ENCODE peak calls at places on chromosome 21, in five cellular contexts. One of them, this sample, is unnamed.

GRCh38 chr21:23101111-23101510 is 2102.9 kb downstream of the NCAM2 start:
- DNase-seq in IMR-90: no peak
- DNase-seq in neuronal stem cell: no peak
- DNase-seq in trophoblast cell: no peak
- DNase-seq in H1: no peak
- DNase-seq in this sample: no peak

GRCh38 chr21:16837319-16837718 is 675.5 kb upstream of the CXADR start:
- DNase-seq in IMR-90: peak
- DNase-seq in neuronal stem cell: no peak
- DNase-seq in trophoblast cell: no peak
- DNase-seq in H1: no peak
- DNase-seq in this sample: no peak

GRCh38 chr21:27359141-27359540 is 392.3 kb upstream of the ADAMTS5 start:
- DNase-seq in IMR-90: peak
- DNase-seq in neuronal stem cell: no peak
- DNase-seq in trophoblast cell: no peak
- DNase-seq in H1: no peak
- DNase-seq in this sample: peak

GRCh38 chr21:17370263-17370662 is 142.6 kb upstream of the CXADR start:
- DNase-seq in IMR-90: no peak
- DNase-seq in neuronal stem cell: no peak
- DNase-seq in trophoblast cell: no peak
- DNase-seq in H1: no peak
- DNase-seq in this sample: no peak

GRCh38 chr21:32329331-32329730 is 30.7 kb downstream of the MRAP start:
- DNase-seq in IMR-90: peak
- DNase-seq in neuronal stem cell: no peak
- DNase-seq in trophoblast cell: no peak
- DNase-seq in H1: no peak
- DNase-seq in this sample: peak

GRCh38 chr21:44057960-44058651 is 46.0 kb downstream of the TRAPPC10 start:
- DNase-seq in IMR-90: peak
- DNase-seq in neuronal stem cell: no peak
- DNase-seq in trophoblast cell: no peak
- DNase-seq in H1: no peak
- DNase-seq in this sample: no peak

GRCh38 chr21:25331286-25331685 is 276.0 kb downstream of the MRPL39 start:
- DNase-seq in IMR-90: no peak
- DNase-seq in neuronal stem cell: no peak
- DNase-seq in trophoblast cell: no peak
- DNase-seq in H1: no peak
- DNase-seq in this sample: no peak

GRCh38 chr21:32705139-32705538 is 22.7 kb downstream of the SYNJ1 start:
- DNase-seq in IMR-90: peak
- DNase-seq in neuronal stem cell: no peak
- DNase-seq in trophoblast cell: peak
- DNase-seq in H1: no peak
- DNase-seq in this sample: no peak

GRCh38 chr21:27802816-27803475 is 836.1 kb upstream of the ADAMTS5 start:
- DNase-seq in IMR-90: peak
- DNase-seq in neuronal stem cell: peak
- DNase-seq in trophoblast cell: no peak
- DNase-seq in H1: peak
- DNase-seq in this sample: no peak

GRCh38 chr21:35635261-35635660 is 425.1 kb downstream of the SETD4 start:
- DNase-seq in IMR-90: peak
- DNase-seq in neuronal stem cell: no peak
- DNase-seq in trophoblast cell: peak
- DNase-seq in H1: no peak
- DNase-seq in this sample: peak

GRCh38 chr21:35512321-35512720 is 463.2 kb upstream of the RUNX1 start:
- DNase-seq in IMR-90: peak
- DNase-seq in neuronal stem cell: no peak
- DNase-seq in trophoblast cell: no peak
- DNase-seq in H1: no peak
- DNase-seq in this sample: peak

GRCh38 chr21:27275294-27275927 is 308.5 kb upstream of the ADAMTS5 start:
- DNase-seq in IMR-90: peak
- DNase-seq in neuronal stem cell: no peak
- DNase-seq in trophoblast cell: no peak
- DNase-seq in H1: no peak
- DNase-seq in this sample: peak

GRCh38 chr21:44649701-44650100 is 3.5 kb downstream of the KRTAP10-11 start:
- DNase-seq in IMR-90: no peak
- DNase-seq in neuronal stem cell: no peak
- DNase-seq in trophoblast cell: no peak
- DNase-seq in H1: no peak
- DNase-seq in this sample: no peak

GRCh38 chr21:14115646-14116045 is 95.1 kb downstream of the LIPI start:
- DNase-seq in IMR-90: no peak
- DNase-seq in neuronal stem cell: no peak
- DNase-seq in trophoblast cell: no peak
- DNase-seq in H1: no peak
- DNase-seq in this sample: no peak

GRCh38 chr21:27429612-27430361 is 462.9 kb upstream of the ADAMTS5 start:
- DNase-seq in IMR-90: peak
- DNase-seq in neuronal stem cell: no peak
- DNase-seq in trophoblast cell: no peak
- DNase-seq in H1: no peak
- DNase-seq in this sample: peak

GRCh38 chr21:37453350-37453749 is 86.8 kb downstream of the DYRK1A start:
- DNase-seq in IMR-90: no peak
- DNase-seq in neuronal stem cell: no peak
- DNase-seq in trophoblast cell: no peak
- DNase-seq in H1: no peak
- DNase-seq in this sample: no peak

GRCh38 chr21:31731802-31732537 is at the start of gene SCAF4:
- DNase-seq in IMR-90: peak
- DNase-seq in neuronal stem cell: peak
- DNase-seq in trophoblast cell: peak
- DNase-seq in H1: peak
- DNase-seq in this sample: peak

GRCh38 chr21:35716886-35717285 is 343.4 kb downstream of the SETD4 start:
- DNase-seq in IMR-90: no peak
- DNase-seq in neuronal stem cell: no peak
- DNase-seq in trophoblast cell: no peak
- DNase-seq in H1: no peak
- DNase-seq in this sample: no peak

GRCh38 chr21:32137266-32137665 is 141.6 kb downstream of the MIS18A start:
- DNase-seq in IMR-90: no peak
- DNase-seq in neuronal stem cell: no peak
- DNase-seq in trophoblast cell: no peak
- DNase-seq in H1: peak
- DNase-seq in this sample: no peak

DNA sequence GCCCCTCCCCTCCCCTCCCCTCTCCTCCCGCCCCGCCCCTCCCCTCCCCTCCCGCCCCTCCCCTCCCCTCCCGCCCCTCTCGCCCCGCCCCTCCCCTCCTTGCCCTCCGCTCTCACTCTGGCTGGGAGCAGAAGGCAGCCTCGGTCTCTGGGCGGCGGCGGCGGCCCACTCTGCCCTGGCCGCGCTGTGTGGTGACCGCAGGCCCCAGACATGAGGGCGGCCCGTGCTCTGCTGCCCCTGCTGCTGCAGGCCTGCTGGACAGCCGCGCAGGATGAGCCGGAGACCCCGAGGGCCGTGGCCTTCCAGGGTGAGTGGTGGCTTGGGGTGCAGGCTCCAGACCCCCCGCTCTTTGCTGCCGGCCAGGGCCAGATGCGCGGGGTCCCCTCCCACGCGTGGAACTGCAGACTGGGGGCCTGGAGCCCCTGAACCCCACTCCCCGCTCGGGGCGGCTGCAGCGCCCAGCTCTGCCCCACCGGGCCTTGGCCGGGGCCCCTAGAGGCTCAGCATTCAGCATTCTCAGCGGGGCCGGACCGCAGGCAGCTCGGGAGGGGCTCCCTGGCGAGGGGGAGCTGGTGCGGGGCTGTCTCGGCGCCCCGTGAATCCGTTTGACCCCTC is at the start of gene COL6A1:
- DNase-seq in IMR-90: peak
- DNase-seq in neuronal stem cell: peak
- DNase-seq in trophoblast cell: peak
- DNase-seq in H1: peak
- DNase-seq in this sample: peak
- H2AFZ ChIP-seq in IMR-90: peak
- H2AFZ ChIP-seq in neuronal stem cell: peak
- H2AFZ ChIP-seq in trophoblast cell: peak
- H2AFZ ChIP-seq in H1: no peak
- H2AFZ ChIP-seq in this sample: no peak

GRCh38 chr21:38983560-38983959 is 177.8 kb downstream of the ETS2 start:
- DNase-seq in IMR-90: no peak
- DNase-seq in neuronal stem cell: no peak
- DNase-seq in trophoblast cell: no peak
- DNase-seq in H1: no peak
- DNase-seq in this sample: no peak

GRCh38 chr21:38982804-38983203 is 177.1 kb downstream of the ETS2 start:
- DNase-seq in IMR-90: no peak
- DNase-seq in neuronal stem cell: no peak
- DNase-seq in trophoblast cell: no peak
- DNase-seq in H1: no peak
- DNase-seq in this sample: no peak

GRCh38 chr21:38979271-38980196 is 173.8 kb downstream of the ETS2 start:
- DNase-seq in IMR-90: peak
- DNase-seq in neuronal stem cell: no peak
- DNase-seq in trophoblast cell: no peak
- DNase-seq in H1: peak
- DNase-seq in this sample: peak

GRCh38 chr21:38982096-38982495 is 176.4 kb downstream of the ETS2 start:
- DNase-seq in IMR-90: no peak
- DNase-seq in neuronal stem cell: peak
- DNase-seq in trophoblast cell: no peak
- DNase-seq in H1: no peak
- DNase-seq in this sample: no peak

DNA sequence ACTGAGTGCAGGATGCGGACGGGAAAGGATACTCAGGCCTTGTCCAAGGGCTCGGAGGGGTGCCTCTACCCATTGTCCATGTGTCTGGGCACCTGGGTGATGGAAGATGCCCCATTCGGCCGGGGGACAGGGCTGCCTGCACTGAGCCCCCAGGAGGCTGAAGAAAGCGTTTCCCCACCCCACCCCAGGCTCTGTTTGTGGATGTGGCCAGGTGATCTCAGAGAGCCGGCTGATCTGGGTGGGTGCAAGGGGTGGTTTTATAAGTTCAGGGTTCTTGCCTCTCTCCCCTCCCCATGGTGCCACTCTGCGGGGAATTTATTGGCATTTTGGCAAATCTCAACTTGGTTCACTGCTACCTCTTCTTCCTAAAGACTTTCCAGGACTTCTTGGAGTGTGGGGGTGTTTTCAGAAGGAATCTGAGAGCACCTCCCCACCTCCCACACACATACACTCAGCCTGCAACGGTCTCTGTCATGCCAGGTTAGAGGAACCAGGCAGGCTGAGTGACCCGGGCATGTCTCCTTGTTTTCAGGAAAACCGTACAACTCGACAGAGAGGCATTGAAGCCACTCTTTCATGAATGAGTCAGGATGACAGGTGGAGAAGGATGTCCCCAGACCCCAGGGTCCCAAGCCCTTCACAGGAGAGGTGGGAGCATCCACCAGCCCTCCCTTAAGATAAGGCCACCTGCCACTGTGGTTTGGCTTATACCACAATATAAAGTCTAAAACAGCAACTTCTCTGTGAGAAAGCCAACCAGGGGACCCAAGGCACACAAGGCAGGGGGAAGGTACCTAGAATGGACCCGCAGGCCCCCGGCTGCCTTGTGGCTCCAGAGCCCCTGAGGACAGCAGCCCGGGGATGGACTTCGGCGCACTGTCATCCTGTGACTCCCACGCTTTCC is 174.9 kb downstream of the ETS2 start:
- DNase-seq in IMR-90: no peak
- DNase-seq in neuronal stem cell: no peak
- DNase-seq in trophoblast cell: no peak
- DNase-seq in H1: no peak
- DNase-seq in this sample: no peak
- H4K91ac ChIP-seq in IMR-90: peak
- H4K91ac ChIP-seq in neuronal stem cell: no peak
- H4K91ac ChIP-seq in trophoblast cell: peak
- H4K91ac ChIP-seq in H1: peak
- H4K91ac ChIP-seq in this sample: peak

DNA sequence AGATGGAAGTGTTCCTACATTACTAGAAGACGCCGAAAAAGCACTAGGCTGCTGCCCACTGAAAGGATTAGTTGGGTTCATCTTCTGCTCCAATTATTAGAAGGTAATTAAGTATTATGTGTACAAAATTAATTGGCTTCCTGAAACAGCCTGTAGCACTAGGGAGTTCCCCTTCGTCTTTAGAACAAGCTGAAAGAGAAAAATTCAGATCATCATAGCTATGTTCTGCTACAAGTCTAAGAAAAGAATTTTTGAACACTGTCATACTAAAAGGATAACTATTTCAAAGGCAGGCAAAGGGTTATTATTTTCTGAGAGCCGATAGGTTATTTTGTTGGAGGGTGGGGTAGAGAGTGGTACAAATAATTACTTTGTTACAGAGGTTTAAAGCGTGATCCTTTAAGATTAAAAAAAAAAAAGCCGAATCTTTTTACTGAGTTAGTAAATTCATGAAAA is at the start of gene MCM3AP:
- DNase-seq in IMR-90: no peak
- DNase-seq in neuronal stem cell: no peak
- DNase-seq in trophoblast cell: no peak
- DNase-seq in H1: no peak
- DNase-seq in this sample: no peak
- H2AFZ ChIP-seq in IMR-90: peak
- H2AFZ ChIP-seq in neuronal stem cell: peak
- H2AFZ ChIP-seq in trophoblast cell: peak
- H2AFZ ChIP-seq in H1: no peak
- H2AFZ ChIP-seq in this sample: peak

DNA sequence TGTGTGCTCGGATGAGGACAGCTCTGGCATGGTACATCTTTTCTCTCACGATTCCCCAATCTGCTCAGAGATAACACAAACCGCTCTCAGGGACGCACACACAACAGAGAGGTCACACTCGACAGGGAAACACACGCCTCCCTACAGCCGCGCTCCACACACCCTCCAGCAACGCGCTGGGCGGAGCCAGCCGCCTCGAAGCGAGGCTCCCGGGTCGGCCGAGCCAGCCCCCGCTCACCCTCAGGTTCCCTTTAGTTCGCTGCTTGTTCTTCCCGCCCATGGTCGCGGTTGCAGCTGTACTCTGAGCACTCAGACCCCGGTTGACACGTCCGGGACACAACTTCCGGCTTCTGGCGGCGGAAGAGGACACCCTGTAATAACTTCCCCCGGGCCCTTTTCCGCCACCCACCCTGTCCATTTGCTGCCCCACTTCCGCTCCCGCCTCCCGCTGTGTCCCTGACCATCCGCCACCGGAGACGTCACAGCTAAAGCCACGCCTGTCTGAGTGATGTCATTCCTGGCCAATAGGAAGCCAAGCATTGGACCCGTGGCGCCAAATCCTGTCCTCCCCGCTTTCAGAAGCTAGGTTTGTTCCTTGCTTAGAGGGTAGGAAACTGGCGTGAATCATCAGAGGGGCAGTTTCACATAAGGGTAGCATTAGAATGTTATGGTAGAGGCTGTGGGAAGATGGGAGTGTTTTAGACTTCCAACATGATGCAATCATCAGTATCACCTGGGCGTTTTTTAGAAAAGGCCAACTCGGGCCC is at the start of gene LTN1:
- DNase-seq in IMR-90: peak
- DNase-seq in neuronal stem cell: peak
- DNase-seq in trophoblast cell: peak
- DNase-seq in H1: peak
- DNase-seq in this sample: peak
- H4K91ac ChIP-seq in IMR-90: peak
- H4K91ac ChIP-seq in neuronal stem cell: no peak
- H4K91ac ChIP-seq in trophoblast cell: peak
- H4K91ac ChIP-seq in H1: no peak
- H4K91ac ChIP-seq in this sample: peak

This sample was measured in mesenchymal stem cell.